ENCODE peak calls at places on chromosomes 16 and 17, in eight cellular contexts. J, M, K, O, L, N, B and F are unnamed samples.

GRCh38 chr17:79574108-79574507 is 36.7 kb downstream of the RBFOX3 start:
- DNase-seq in B (no peak), O (no peak), L (no peak), N (no peak), K (no peak), J (no peak), M (peak; percentile 7), F (no peak)

GRCh38 chr17:81837641-81838040 is 2.8 kb upstream of the PPP1R27 start:
- DNase-seq in M (no peak), O (no peak), K (no peak), L (no peak), B (no peak), N (no peak), J (no peak), F (no peak)

GRCh38 chr17:27207073-27207511 is 86.8 kb upstream of the WSB1 start:
- DNase-seq in O (no peak), N (no peak), M (no peak), J (no peak), K (no peak), L (no peak), B (no peak), F (no peak)

GRCh38 chr16:78485188-78485898 is 385.9 kb downstream of the WWOX start:
- DNase-seq in K (no peak), L (no peak), N (no peak), O (no peak), M (no peak), B (no peak), J (no peak), F (no peak)

GRCh38 chr16:11398136-11398535 is 52.9 kb downstream of the RMI2 start:
- DNase-seq in O (no peak), M (peak; percentile 28), B (no peak), K (no peak), J (no peak), N (no peak), L (no peak), F (no peak)

GRCh38 chr17:10295728-10296343 is 77.0 kb downstream of the MYH13 start:
- DNase-seq in K (no peak), J (no peak), L (no peak), O (peak; percentile 48), N (no peak), M (no peak), B (no peak), F (no peak)

GRCh38 chr16:88560722-88561484 is 9.3 kb upstream of the ZC3H18 start:
- DNase-seq in L (no peak), O (no peak), B (no peak), N (no peak), K (no peak), M (no peak), J (no peak), F (no peak)

GRCh38 chr16:17426451-17426850 is 44.3 kb downstream of the XYLT1 start:
- DNase-seq in J (no peak), B (no peak), N (no peak), M (no peak), K (no peak), L (no peak), O (no peak), F (no peak)

GRCh38 chr17:50889528-50890118 is 23.5 kb upstream of the TOB1 start:
- DNase-seq in L (no peak), J (peak; percentile 23), K (no peak), N (no peak), O (no peak), M (no peak), B (no peak), F (no peak)

GRCh38 chr17:60106377-60107059 is 27.8 kb upstream of the HEATR6 start:
- DNase-seq in K (no peak), B (no peak), O (no peak), L (no peak), M (no peak), J (no peak), N (peak; percentile 47), F (no peak)

GRCh38 chr17:63542942-63543821 is 7.1 kb upstream of the DCAF7 start:
- DNase-seq in K (peak; percentile 75), L (no peak), J (peak; percentile 70), O (no peak), B (no peak), M (peak; percentile 75), N (no peak), F (no peak)

GRCh38 chr16:68351463-68351862 is 40.6 kb downstream of the PRMT7 start:
- DNase-seq in L (no peak), B (no peak), M (peak; percentile 48), O (no peak), K (no peak), J (no peak), N (no peak), F (no peak)
- H3K4me1 ChIP-seq in L (no peaks in the 10 kb centered on the region), B (peaks cover 11% of the 10 kb centered on the region), M (no peaks in the 10 kb centered on the region), O (no peaks in the 10 kb centered on the region), K (no peaks in the 10 kb centered on the region), J (peaks cover 10% of the 10 kb centered on the region), N (no peaks in the 10 kb centered on the region), F (peaks cover 10% of the 10 kb centered on the region)

DNA sequence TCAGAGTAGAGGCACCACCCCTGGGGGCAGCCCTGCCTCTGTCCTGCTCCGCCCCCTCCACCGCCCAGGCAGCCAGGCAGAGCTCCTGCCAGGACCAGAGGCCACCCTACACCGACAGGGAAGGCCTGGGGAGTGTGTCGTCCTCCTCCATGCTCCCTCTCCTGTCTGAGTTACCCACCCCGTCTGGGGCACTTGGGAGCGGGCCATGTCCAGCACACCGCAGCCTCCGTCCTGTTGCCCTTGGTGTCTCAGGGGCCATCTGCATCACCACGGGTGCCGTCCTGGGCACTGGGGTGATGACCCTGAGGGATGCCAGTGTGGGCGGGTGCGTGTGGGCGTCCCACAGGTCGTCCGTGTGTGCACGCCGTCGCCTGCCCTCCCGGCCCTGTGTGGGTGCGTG is 65.3 kb upstream of the ZNF750 start:
- DNase-seq in L (no peak), O (no peak), B (no peak), J (no peak), M (no peak), N (no peak), K (no peak), F (no peak)
- TF ChIP-seq POLR2A in L (no peak), O (no peak), B (no peak), J (no peak), M (no peak), N (no peak), K (no peak), F (no peak)

GRCh38 chr17:77032929-77033328 is 107.8 kb upstream of the SEC14L1 start:
- DNase-seq in L (no peak), M (no peak), O (no peak), B (no peak), J (no peak), K (no peak), N (no peak), F (no peak)
- H3K4me1 ChIP-seq in L (no peaks in the 10 kb centered on the region), M (no peaks in the 10 kb centered on the region), O (no peaks in the 10 kb centered on the region), B (no peaks in the 10 kb centered on the region), J (peaks cover 5% of the 10 kb centered on the region), K (peaks cover 10% of the 10 kb centered on the region), N (no peaks in the 10 kb centered on the region), F (peaks cover 6% of the 10 kb centered on the region)

DNA sequence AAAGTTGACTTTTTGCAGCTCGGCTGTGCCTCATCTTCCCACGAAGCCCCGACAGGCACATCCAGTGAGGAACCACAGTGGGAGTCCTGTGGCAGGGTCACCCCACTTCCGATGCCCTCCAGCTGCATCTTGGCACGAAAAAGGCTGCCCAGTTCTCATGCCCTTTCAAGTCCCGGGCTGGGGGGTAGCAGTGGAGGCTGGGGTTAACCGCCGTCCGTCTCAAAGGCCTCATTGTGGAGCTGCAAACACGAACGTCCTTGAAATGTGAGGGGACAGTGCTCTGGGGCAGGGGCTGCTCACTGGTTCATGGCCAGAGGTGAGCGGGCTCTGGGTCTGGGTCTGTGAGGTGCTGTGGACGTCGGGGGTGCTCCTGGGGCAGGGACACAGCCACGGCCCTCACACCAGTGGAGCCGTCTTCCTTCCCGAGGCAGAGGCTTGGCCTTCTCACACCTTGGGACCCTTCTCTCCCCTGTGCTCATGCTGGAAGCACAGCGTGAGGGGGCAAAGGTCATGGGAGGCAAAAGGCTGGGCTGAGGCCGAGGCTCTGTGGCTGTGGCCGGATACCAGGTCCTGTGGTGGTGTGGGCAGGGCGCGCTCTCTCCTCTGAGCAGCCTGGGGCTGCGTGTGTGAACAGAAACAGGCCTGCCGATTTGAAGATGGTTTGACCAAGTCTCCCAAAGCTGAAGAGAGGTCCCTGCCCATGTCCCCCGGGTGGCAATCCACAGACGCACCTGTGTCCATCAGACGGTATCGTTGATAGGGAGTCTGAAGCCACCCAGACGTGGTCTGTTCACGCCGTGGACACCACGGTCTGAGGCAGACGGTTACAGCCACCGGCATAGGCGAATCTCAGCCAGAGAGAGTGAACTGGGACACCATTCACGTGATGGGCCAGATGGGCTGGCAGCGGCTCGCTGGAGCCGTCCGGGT is 3.1 kb upstream of the MC1R start:
- DNase-seq in K (no peak), L (no peak), B (peak; percentile 69), O (no peak), J (no peak), M (no peak), N (no peak), F (no peak)
- TF ChIP-seq POLR2A in K (no peak), L (no peak), B (no peak), O (no peak), J (no peak), M (no peak), N (no peak), F (no peak)